ENCODE peak calls at places on chromosome 12, in five cellular contexts. U is choroid plexus epithelial cell, P is fibroblast of lung, T is fibroblast of pulmonary artery, R is AG04450. O is an unnamed sample.

GRCh38 chr12:38956337-38956736 is 50.9 kb upstream of the CPNE8 start:
- DNase-seq in U (no peak), P (no peak), T (peak; percentile 46), R (no peak), O (peak; percentile 62)

GRCh38 chr12:6067152-6067916 is 57.1 kb downstream of the VWF start:
- DNase-seq in U (peak; percentile 64), P (peak; percentile 35), T (peak; percentile 59), R (no peak), O (no peak)

GRCh38 chr12:131726-132465 is 65.3 kb downstream of the IQSEC3 start:
- DNase-seq in U (peak; percentile 15), P (no peak), T (no peak), R (no peak), O (peak; percentile 13)

GRCh38 chr12:106329231-106329985 is 26.9 kb downstream of the TCP11L2 start:
- DNase-seq in U (no peak), P (no peak), T (no peak), R (no peak), O (no peak)

GRCh38 chr12:6052206-6052939 is 72.1 kb downstream of the VWF start:
- DNase-seq in U (no peak), P (no peak), T (no peak), R (no peak), O (no peak)

GRCh38 chr12:57779736-57780135 is 2.9 kb upstream of the TSFM start:
- DNase-seq in U (no peak), P (no peak), T (peak; percentile 35), R (no peak), O (no peak)

GRCh38 chr12:123387508-123388217 is 3.7 kb downstream of the KMT5A start:
- DNase-seq in U (peak; percentile 8), P (no peak), T (no peak), R (no peak), O (no peak)

GRCh38 chr12:104707794-104708558 is 250.1 kb downstream of the SLC41A2 start:
- DNase-seq in U (no peak), P (no peak), T (no peak), R (no peak), O (no peak)

GRCh38 chr12:122988612-122989442 is 8.3 kb downstream of the ARL6IP4 start:
- DNase-seq in U (no peak), P (no peak), T (no peak), R (no peak), O (no peak)

GRCh38 chr12:81950871-81951270 is 191.7 kb upstream of the PPFIA2 start:
- DNase-seq in U (no peak), P (no peak), T (no peak), R (no peak), O (peak; percentile 52)

GRCh38 chr12:81953541-81953940 is 194.4 kb upstream of the PPFIA2 start:
- DNase-seq in U (no peak), P (no peak), T (no peak), R (no peak), O (peak; percentile 52)

GRCh38 chr12:81949721-81950120 is 190.6 kb upstream of the PPFIA2 start:
- DNase-seq in U (no peak), P (no peak), T (no peak), R (no peak), O (no peak)
- TF ChIP-seq CTCF in U (no peak), P (no peak), T (no peak), R (no peak), O (no peak)

GRCh38 chr12:73185403-73185802 is 913.2 kb downstream of the TRHDE start:
- DNase-seq in U (peak; percentile 1), P (no peak), T (no peak), R (no peak), O (no peak)

GRCh38 chr12:73180734-73181133 is 908.6 kb downstream of the TRHDE start:
- DNase-seq in U (no peak), P (no peak), T (no peak), R (no peak), O (no peak)

GRCh38 chr12:73187765-73188164 is 915.6 kb downstream of the TRHDE start:
- DNase-seq in U (no peak), P (no peak), T (no peak), R (no peak), O (no peak)

GRCh38 chr12:73181244-73181643 is 909.1 kb downstream of the TRHDE start:
- DNase-seq in U (no peak), P (no peak), T (no peak), R (no peak), O (no peak)

DNA sequence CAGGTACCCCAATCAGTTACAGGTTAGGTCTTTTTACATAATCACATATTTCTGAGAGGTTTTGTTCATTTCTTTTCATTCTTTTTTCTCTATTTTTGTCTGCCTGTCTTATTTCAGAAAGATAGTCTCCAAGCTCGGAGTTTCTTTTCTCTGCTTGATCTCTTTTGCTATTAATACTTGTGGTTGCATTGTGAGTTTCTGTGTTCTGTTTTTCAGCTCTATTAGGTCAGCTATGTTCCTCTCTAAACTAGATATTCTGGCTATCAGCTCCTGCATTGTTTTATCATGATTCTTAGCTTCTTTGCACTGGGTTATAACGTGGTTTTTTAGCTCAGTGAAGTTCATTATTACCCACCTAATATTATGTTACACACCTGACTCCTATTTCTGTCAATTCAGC is 914.1 kb downstream of the TRHDE start:
- DNase-seq in U (no peak), P (no peak), T (no peak), R (no peak), O (no peak)
- H3K4me3 ChIP-seq in U (no peak overlapping the region), P (no peak overlapping the region), T (no peak overlapping the region), R (no peak overlapping the region), O (no peak overlapping the region)

DNA sequence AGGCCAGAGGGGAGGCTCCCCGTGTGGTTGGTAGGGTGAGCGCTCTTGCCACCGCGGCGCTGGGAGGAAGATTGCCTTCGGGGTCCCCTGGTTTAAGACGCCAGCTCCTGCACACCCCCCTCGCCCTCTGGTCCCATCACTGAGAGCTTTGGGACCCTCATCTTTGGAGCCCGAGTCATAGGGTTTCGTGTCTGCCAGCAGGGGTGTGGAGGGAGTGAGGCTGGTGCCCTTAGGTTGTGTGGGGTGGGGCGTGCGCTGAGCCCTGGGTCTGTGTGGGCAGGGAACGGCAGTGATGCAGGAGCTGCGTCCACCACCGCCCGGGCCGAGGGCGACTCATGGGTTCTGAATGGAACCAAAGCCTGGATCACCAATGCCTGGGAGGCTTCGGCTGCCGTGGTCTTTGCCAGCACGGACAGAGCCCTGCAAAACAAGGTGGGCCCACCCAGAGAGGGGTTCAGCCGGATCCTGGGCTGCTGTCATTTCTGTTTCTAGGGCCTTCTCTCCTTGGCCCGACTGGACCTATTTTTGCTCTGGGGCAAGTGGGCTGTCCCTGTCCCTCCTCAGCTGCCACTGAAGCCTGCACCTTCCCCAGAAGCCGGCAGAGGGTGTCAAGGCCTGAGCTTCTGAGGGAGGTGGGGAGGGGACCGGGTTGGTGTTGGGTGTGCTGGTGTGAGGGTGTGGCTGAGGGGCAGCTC is 12.1 kb downstream of the ACADS start:
- DNase-seq in U (peak; percentile 36), P (no peak), T (no peak), R (no peak), O (peak; percentile 17)
- TF ChIP-seq CTCF in U (peak; percentile 76), P (no peak), T (peak; percentile 39), R (peak; percentile 51), O (peak; percentile 43)

DNA sequence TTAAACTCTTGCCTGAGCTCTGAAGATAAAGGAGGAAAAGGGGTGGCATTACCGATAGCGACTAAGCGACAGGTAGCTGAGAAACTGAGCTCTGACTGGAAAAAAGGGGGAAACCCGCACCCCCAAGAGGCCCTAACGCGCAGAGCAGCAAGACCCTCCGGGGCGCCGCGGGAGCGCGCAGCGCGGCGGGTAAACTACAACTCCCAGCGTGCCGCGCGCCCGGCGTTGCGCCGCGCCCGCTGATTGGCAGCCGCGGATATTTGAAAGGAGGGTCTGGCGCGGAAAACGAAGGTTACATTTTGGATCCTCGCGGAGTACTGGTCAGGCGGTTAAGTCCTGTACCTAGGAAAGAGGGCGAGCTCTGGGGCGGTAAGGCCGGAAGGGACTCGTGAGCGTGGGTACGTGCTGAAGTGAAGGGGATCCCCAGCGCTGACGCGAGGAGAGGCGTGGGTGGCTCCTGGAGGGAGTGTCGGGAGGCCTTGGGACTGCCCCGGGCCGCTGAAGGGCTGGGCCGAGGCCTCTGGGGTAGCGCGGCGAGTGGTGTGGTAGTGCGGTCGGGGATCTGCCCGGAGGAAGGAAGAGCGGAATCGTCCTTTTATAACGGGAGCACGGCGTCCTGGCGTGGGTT is at the start of gene ESPL1:
- DNase-seq in U (peak; percentile 74), P (peak; percentile 72), T (peak; percentile 76), R (no peak), O (peak; percentile 71)
- H3K4me3 ChIP-seq in U (peak within 1 kb of the TSS; percentile 92), P (peak within 1 kb of the TSS; percentile 83), T (peak within 1 kb of the TSS; percentile 86), R (peak within 1 kb of the TSS; percentile 95), O (peak within 1 kb of the TSS; percentile 72)

DNA sequence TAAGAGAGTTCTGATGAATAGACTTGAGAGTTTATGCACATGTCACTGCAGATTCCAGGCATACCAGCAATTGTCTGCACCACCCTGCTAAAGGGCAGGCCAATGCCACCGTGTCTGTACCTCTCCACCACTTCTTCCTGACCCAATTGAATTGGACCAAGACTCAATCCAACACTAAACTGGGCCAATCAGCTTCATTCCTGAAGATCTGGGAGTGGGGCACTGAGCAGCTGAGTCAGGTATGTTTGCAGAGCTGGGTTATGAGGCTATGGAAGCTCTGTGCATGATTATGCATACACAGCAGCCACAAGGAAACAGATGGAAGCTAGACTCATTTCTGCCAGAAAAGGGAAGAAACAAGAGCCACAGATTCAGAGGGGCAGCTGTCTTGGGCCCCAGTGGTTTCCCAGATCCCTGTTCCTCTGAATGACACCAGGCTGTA is 28.0 kb downstream of the DAO start:
- DNase-seq in U (peak; percentile 8), P (no peak), T (no peak), R (no peak), O (peak; percentile 51)
- TF ChIP-seq CTCF in U (no peak), P (no peak), T (no peak), R (no peak), O (no peak)

DNA sequence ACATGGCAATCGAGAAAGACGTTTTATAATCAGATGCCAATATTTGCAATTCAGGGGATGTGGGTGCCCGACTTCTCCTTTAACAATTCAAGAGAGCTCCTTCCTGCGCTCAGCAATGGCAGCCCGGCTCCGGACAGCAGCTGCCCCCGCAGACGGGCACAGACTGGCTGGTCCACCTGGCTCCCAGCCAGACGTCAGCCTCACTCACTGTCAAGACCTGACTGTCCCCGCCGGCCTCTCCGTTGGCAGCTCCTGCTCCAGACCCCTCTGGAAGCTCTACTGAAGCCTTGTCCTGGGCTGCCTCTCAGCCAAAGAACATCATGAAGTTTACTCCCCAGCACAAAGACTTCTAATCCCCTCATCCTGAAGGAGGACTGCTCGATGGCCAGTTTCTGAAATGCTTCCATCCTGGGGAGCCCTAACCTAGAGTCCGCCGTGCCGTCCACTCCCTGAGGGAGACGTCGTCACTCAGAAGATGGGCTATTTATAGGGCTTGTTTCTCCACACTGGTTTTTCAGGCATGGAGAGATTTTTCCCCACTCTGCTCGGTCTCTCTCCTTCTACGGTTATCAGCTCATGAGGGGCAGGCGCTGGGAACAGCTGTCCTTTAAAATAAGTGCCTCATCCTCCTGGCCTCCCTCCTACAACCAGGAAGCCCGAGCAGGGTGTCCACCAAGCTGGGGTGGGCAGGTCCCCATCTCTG is 126.2 kb downstream of the RFLNA start:
- DNase-seq in U (no peak), P (no peak), T (no peak), R (no peak), O (no peak)
- H3K4me3 ChIP-seq in U (no peak overlapping the region), P (no peak overlapping the region), T (no peak overlapping the region), R (no peak overlapping the region), O (no peak overlapping the region)